ENCODE peak calls at places on chromosomes 5 and 9, in six cellular contexts. W, Z, R, F, E and K are unnamed samples.

GRCh38 chr5:176740702-176741565 is 69.4 kb upstream of the UNC5A start:
- DNase-seq in Z (no peak), R (no peak), E (peak; percentile 29), F (no peak), W (no peak), K (no peak)

GRCh38 chr9:89743216-89743575 is 138.4 kb downstream of the GADD45G start:
- DNase-seq in E (no peak), W (no peak), R (no peak), F (no peak), Z (no peak), K (peak; percentile 87)

GRCh38 chr5:56050566-56051292 is 56.0 kb upstream of the IL6ST start:
- DNase-seq in W (no peak), Z (no peak), R (no peak), E (no peak), F (no peak), K (no peak)

GRCh38 chr9:26502311-26502710 is 390.3 kb downstream of the CAAP1 start:
- DNase-seq in R (no peak), Z (no peak), F (no peak), E (peak; percentile 78), W (peak; percentile 8), K (no peak)

GRCh38 chr5:150511641-150512367 is 3.9 kb downstream of the NDST1 start:
- DNase-seq in Z (no peak), F (no peak), W (peak; percentile 86), R (peak; percentile 90), E (no peak), K (no peak)

GRCh38 chr5:179214678-179215077 is 130.6 kb downstream of the ADAMTS2 start:
- DNase-seq in Z (no peak), R (no peak), W (no peak), F (no peak), E (no peak), K (no peak)

GRCh38 chr5:54703091-54703490 is 185.5 kb downstream of the SNX18 start:
- DNase-seq in Z (peak; percentile 45), W (no peak), F (no peak), R (peak; percentile 19), E (no peak), K (no peak)

GRCh38 chr5:123091258-123091987 is 2.4 kb downstream of the PRDM6 start:
- DNase-seq in W (no peak), E (no peak), F (no peak), Z (no peak), R (no peak), K (no peak)

GRCh38 chr9:36450110-36450732 is 50.2 kb upstream of the RNF38 start:
- DNase-seq in W (peak; percentile 65), Z (no peak), F (peak; percentile 12), E (no peak), R (peak; percentile 14), K (peak; percentile 61)

GRCh38 chr9:104961238-104961637 is 33.3 kb upstream of the ABCA1 start:
- DNase-seq in Z (no peak), W (peak; percentile 85), E (peak; percentile 87), R (peak; percentile 53), F (peak; percentile 10), K (peak; percentile 53)

GRCh38 chr9:82553654-82554366 is 509.1 kb downstream of the RASEF start:
- DNase-seq in W (no peak), Z (no peak), E (no peak), R (no peak), F (no peak), K (no peak)

GRCh38 chr5:175335691-175336090 is 108.3 kb downstream of the DRD1 start:
- DNase-seq in R (no peak), F (no peak), W (no peak), E (no peak), Z (no peak), K (no peak)

GRCh38 chr9:129139993-129140396 is 28.8 kb downstream of the PTPA start:
- DNase-seq in E (peak; percentile 96), F (peak; percentile 64), W (peak; percentile 98), R (peak; percentile 85), Z (peak; percentile 96), K (peak; percentile 96)

GRCh38 chr9:738209-738915 is 103.1 kb upstream of the DMRT1 start:
- DNase-seq in F (no peak), Z (no peak), E (no peak), W (peak; percentile 79), R (peak; percentile 37), K (no peak)

GRCh38 chr5:68554566-68555279 is 339.2 kb downstream of the PIK3R1 start:
- DNase-seq in F (no peak), R (peak; percentile 69), Z (no peak), E (no peak), W (peak; percentile 41), K (no peak)

GRCh38 chr9:20321683-20322082 is 300.6 kb downstream of the MLLT3 start:
- DNase-seq in F (peak; percentile 36), E (no peak), Z (no peak), W (no peak), R (no peak), K (no peak)

GRCh38 chr5:163705983-163706771 is 200.8 kb downstream of the MAT2B start:
- DNase-seq in E (no peak), W (no peak), R (no peak), F (no peak), Z (no peak), K (no peak)

GRCh38 chr5:36739751-36740221 is 133.4 kb downstream of the SLC1A3 start:
- DNase-seq in Z (peak; percentile 44), E (peak; percentile 82), F (peak; percentile 40), W (peak; percentile 79), R (peak; percentile 85), K (peak; percentile 68)

GRCh38 chr5:150137168-150137957 is 18.3 kb downstream of the PDGFRB start:
- DNase-seq in Z (no peak), R (no peak), W (peak; percentile 52), F (no peak), E (peak; percentile 77), K (no peak)

GRCh38 chr9:77952641-77953341 is 78.8 kb downstream of the GNAQ start:
- DNase-seq in E (no peak), W (no peak), F (no peak), R (no peak), Z (no peak), K (no peak)

GRCh38 chr9:35689601-35690446 is at the start of gene TPM2:
- DNase-seq in R (no peak), W (peak; percentile 60), Z (peak; percentile 88), E (peak; percentile 87), F (no peak), K (no peak)

GRCh38 chr5:138177936-138178515 is 404 bp downstream of the BRD8 start:
- DNase-seq in F (no peak), W (peak; percentile 72), R (peak; percentile 21), Z (no peak), E (no peak), K (peak; percentile 49)

GRCh38 chr9:92155221-92155620 is 40.0 kb upstream of the SPTLC1 start:
- DNase-seq in F (no peak), W (no peak), E (no peak), R (no peak), Z (no peak), K (no peak)

GRCh38 chr5:10064546-10065215 is 185.0 kb downstream of the ATPSCKMT start:
- DNase-seq in Z (no peak), R (no peak), E (no peak), F (no peak), W (no peak), K (no peak)

GRCh38 chr5:115556276-115556675 is 11.7 kb upstream of the FEM1C start:
- DNase-seq in W (no peak), F (no peak), E (no peak), Z (no peak), R (no peak), K (no peak)

GRCh38 chr5:130436430-130436829 is 532.2 kb downstream of the CHSY3 start:
- DNase-seq in W (no peak), Z (no peak), R (no peak), F (no peak), E (no peak), K (no peak)
- H3K9me3 ChIP-seq in W (peaks cover 4% of the 10 kb centered on the region), Z (peaks cover 10% of the 10 kb centered on the region), R (peaks cover 4% of the 10 kb centered on the region), F (peaks cover 4% of the 10 kb centered on the region), E (peaks cover 11% of the 10 kb centered on the region), K (no peaks in the 10 kb centered on the region)

GRCh38 chr9:109471994-109472393 is 26.1 kb downstream of the PTPN3 start:
- DNase-seq in E (no peak), R (no peak), Z (no peak), W (no peak), F (no peak), K (no peak)

GRCh38 chr9:109469646-109470358 is 28.3 kb downstream of the PTPN3 start:
- DNase-seq in F (peak; percentile 6), R (peak; percentile 79), Z (peak; percentile 71), W (peak; percentile 86), E (peak; percentile 75), K (peak; percentile 67)

GRCh38 chr9:109468927-109469326 is 29.2 kb downstream of the PTPN3 start:
- DNase-seq in F (no peak), R (no peak), W (no peak), E (no peak), Z (no peak), K (no peak)

GRCh38 chr9:109473329-109473728 is 24.8 kb downstream of the PTPN3 start:
- DNase-seq in Z (no peak), R (no peak), E (no peak), W (no peak), F (no peak), K (no peak)

DNA sequence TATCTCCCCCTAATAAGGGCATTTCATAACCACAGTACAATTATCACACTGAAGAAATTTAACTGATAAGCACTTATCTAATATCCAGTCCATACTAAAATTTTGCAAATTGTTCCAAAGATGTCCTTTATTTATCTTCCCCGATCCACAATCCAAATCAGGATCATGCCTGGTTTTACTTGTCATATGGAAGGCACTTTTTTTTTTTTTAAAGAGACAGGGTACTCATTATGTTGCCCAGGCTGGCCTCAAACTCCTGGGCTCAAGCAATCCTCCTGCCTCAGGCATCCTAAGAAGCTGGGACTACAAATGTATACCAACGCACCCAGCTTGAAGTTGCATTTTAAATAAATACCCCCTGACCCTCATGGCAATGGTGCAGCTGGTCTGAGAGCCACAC is 26.6 kb downstream of the PTPN3 start:
- DNase-seq in Z (no peak), F (no peak), E (no peak), W (no peak), R (no peak), K (no peak)
- H3K4me1 ChIP-seq in Z (no peaks in the 10 kb centered on the region), F (no peaks in the 10 kb centered on the region), E (no peaks in the 10 kb centered on the region), W (peaks cover 25% of the 10 kb centered on the region), R (peaks cover 76% of the 10 kb centered on the region), K (no peaks in the 10 kb centered on the region)

GRCh38 chr5:141245250-141245717 is at the start of gene PCDHB15:
- DNase-seq in R (peak; percentile 11), Z (no peak), F (peak; percentile 12), W (no peak), E (peak; percentile 65), K (no peak)
- H3K9me3 ChIP-seq in R (peaks cover 7% of the 10 kb centered on the region), Z (peaks cover 81% of the 10 kb centered on the region), F (peaks cover 30% of the 10 kb centered on the region), W (peaks cover 41% of the 10 kb centered on the region), E (peaks cover 5% of the 10 kb centered on the region), K (no peaks in the 10 kb centered on the region)

DNA sequence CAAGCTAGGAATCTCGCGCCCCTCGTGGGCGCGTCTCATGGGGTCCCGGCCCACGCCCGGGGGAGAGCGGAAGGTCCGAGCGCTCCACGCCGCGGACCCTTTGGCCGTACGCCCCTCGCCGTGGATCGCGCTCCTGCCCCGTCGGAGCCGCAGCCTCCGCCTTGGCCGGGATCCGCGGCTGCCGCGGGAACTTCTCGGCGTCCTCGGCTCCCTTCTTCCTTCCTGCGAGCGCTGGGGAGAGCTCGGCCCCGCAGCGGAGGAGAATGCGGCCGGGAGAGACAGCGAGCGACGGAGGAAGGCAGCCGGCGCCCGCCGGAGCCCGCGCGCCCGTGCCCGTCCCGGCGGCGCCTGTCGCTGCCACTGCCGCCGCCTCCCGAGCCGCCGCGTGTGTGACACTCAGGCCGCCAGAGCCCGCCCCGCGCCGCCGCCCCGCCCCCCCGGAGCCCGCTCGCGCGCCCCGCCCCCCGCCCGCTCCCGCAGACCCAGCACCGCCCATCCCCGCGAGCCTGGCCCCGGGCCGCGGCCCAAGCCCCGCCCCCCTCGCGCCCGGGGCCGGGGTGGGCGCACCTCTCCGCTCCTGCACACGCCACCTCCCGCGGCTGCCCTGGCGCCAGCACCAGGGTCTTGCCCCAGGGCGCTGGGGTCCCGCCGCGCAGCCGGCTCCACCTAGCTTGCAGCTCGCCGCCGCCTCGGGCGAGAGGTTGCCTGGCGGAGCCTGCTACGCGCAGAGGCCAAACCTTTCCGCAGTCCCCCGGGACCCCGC is at the start of gene SHB:
- DNase-seq in Z (peak; percentile 62), E (peak; percentile 86), W (peak; percentile 91), F (peak; percentile 74), R (peak; percentile 74), K (peak; percentile 62)
- H3K4me1 ChIP-seq in Z (no peaks in the 10 kb centered on the region), E (no peaks in the 10 kb centered on the region), W (peaks cover 19% of the 10 kb centered on the region), F (peaks cover 21% of the 10 kb centered on the region), R (peaks cover 43% of the 10 kb centered on the region), K (peaks cover 5% of the 10 kb centered on the region)